ENCODE peak calls at places on chromosomes 13 and 19, in six cellular contexts. E is IMR-90, W is GM12878, U is K562, S is A549, T is HepG2. O is an unnamed sample.
A peak's percentile ranks its signal among the peaks of the same experiment; 100 is the strongest.

GRCh38 chr19:3722443-3723109 is 14.4 kb downstream of the TJP3 start:
- DNase-seq in T (no peak), S (no peak), U (peak; percentile 44), E (no peak), W (no peak), O (no peak)

GRCh38 chr19:6234527-6234926 is 45.2 kb downstream of the MLLT1 start:
- DNase-seq in E (peak; percentile 15), W (no peak), T (no peak), U (no peak), S (no peak), O (no peak)

GRCh38 chr19:49651029-49651825 is 9.2 kb downstream of the SCAF1 start:
- DNase-seq in T (no peak), E (no peak), U (no peak), W (no peak), S (no peak), O (no peak)

GRCh38 chr13:90171649-90172048 is 1175.8 kb upstream of the MIR17HG start:
- DNase-seq in S (no peak), E (no peak), U (no peak), W (no peak), T (no peak), O (no peak)

GRCh38 chr19:32828139-32828538 is 41.4 kb downstream of the SLC7A9 start:
- DNase-seq in E (no peak), W (no peak), U (no peak), S (no peak), T (peak; percentile 16), O (no peak)

GRCh38 chr19:47005873-47006272 is 13.8 kb upstream of the NPAS1 start:
- DNase-seq in W (no peak), S (peak; percentile 67), E (no peak), U (no peak), T (peak; percentile 33), O (no peak)

GRCh38 chr13:111382411-111382810 is 62.0 kb downstream of the TEX29 start:
- DNase-seq in E (no peak), W (no peak), S (no peak), U (no peak), T (no peak), O (no peak)

GRCh38 chr13:49731766-49732165 is 40.5 kb upstream of the EBPL start:
- DNase-seq in E (peak; percentile 91), T (no peak), S (no peak), W (no peak), U (no peak), O (no peak)

GRCh38 chr19:39351537-39352037 is 9.4 kb downstream of the SAMD4B start:
- DNase-seq in T (no peak), U (peak; percentile 38), W (peak; percentile 44), S (peak; percentile 42), E (peak; percentile 28), O (no peak)

GRCh38 chr19:47089767-47090350 is 23.7 kb downstream of the ZC3H4 start:
- DNase-seq in T (no peak), U (no peak), S (no peak), E (no peak), W (no peak), O (no peak)

DNA sequence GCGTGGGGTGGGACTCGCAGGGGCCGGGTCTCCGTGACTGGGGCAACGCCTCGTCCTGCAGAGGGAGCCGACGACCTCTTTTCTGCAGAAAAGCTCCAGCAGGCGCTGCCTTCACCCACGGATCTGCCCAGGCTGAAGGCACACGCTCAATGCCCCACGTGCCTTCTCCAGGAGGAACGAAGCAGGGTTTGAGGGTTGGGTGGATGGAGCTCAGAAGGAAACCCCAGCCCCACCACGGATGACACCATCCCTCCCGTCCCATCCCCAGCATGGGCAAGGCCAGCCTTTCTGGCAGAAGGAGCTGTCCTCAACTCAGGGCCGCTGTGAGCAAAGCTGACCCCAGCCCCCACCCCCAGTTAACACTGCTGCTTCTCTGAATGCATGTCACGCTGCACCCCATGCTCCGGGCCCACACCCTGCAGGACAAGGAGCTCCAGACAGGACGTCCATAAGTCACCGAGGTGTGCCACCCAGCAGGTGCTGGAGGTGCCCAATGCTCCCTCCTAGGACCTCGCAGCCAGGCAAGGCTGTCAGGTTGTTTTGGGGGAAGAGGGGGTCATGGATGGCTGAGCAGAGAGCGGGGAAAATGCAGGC is 7.4 kb downstream of the C19orf25 start:
- DNase-seq in E (no peak), W (no peak), U (no peak), T (no peak), S (no peak), O (no peak)
- TF ChIP-seq BHLHE40 in E (no peak), W (no peak), U (no peak), T (no peak), S (no peak), O (no peak)

GRCh38 chr19:5155586-5156210 is 184.9 kb downstream of the PTPRS start:
- DNase-seq in U (no peak), S (no peak), E (no peak), W (no peak), T (no peak), O (no peak)
- TF ChIP-seq BHLHE40 in U (no peak), S (no peak), E (no peak), W (no peak), T (no peak), O (no peak)

GRCh38 chr13:74641586-74641985 is 507.4 kb upstream of the KLF12 start:
- DNase-seq in T (no peak), U (no peak), S (no peak), E (peak; percentile 74), W (no peak), O (no peak)
- TF ChIP-seq BHLHE40 in T (no peak), U (no peak), S (no peak), E (no peak), W (no peak), O (no peak)

GRCh38 chr13:60759499-60759898 is 362.5 kb downstream of the TDRD3 start:
- DNase-seq in W (no peak), S (peak; percentile 3), U (no peak), T (peak; percentile 3), E (no peak), O (no peak)
- TF ChIP-seq BHLHE40 in W (no peak), S (no peak), U (no peak), T (no peak), E (no peak), O (no peak)

DNA sequence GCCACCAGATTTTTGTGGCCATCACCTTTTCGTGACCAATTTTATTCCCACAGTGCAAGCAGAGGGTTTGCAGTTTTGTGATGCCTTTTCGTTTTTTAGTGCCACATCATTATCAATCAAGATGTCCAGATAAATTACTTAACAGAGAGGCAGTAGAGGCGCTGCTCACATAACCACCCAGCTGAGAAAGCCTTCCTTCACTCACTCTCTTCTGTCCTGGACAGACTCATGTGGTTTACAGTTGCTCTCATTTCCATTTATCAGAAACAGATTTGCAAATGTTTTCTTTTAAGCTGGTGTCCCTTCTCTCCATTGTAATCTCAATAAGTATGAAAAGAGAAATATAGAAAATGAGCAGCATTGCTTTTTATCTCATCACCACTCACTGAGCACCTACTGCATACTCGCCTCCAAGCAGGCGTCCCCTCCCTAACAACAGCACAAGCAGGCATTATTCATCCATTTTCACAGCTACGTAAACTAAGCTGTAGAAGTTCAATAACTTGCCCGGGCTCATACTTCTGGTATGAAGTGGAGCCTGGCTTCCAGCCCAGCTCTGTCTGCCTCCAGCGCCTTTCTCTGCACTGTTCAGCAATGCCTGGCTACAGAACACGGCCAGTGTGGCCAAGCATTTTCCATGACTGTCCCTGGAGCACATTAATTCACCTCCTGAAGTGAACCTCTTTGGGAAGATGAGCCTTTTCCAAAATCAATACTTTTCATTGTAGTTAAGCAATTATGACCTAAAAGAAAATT is 34.6 kb upstream of the KATNAL1 start:
- DNase-seq in U (no peak), S (no peak), T (no peak), W (no peak), E (peak; percentile 94), O (no peak)
- TF ChIP-seq BHLHE40 in U (no peak), S (no peak), T (no peak), W (no peak), E (no peak), O (no peak)

O was measured in HEK293T.